ENCODE peak calls at places on chromosomes 13 and 19, in five cellular contexts. One of them, this sample, is unnamed.

GRCh38 chr13:33112745-33113144 is 96.5 kb downstream of the KL start:
- DNase-seq in stimulated activated CD4-positive, alpha-beta T cell treated with anti-CD3 and anti-CD28 coated beads, Interleukin-4, amount 100 ng/mL, for 24 hours: no peak
- DNase-seq in mucosa of gallbladder: peak; percentile 42
- DNase-seq in AG10803: peak; percentile 69
- DNase-seq in tibial artery: no peak
- DNase-seq in this sample: no peak

GRCh38 chr13:97239943-97240788 is 18.0 kb downstream of the MBNL2 start:
- DNase-seq in stimulated activated CD4-positive, alpha-beta T cell treated with anti-CD3 and anti-CD28 coated beads, Interleukin-4, amount 100 ng/mL, for 24 hours: no peak
- DNase-seq in mucosa of gallbladder: no peak
- DNase-seq in AG10803: no peak
- DNase-seq in tibial artery: no peak
- DNase-seq in this sample: no peak

GRCh38 chr19:50205681-50206138 is 2.3 kb downstream of the MYH14 start:
- DNase-seq in stimulated activated CD4-positive, alpha-beta T cell treated with anti-CD3 and anti-CD28 coated beads, Interleukin-4, amount 100 ng/mL, for 24 hours: no peak
- DNase-seq in mucosa of gallbladder: peak; percentile 73
- DNase-seq in AG10803: no peak
- DNase-seq in tibial artery: no peak
- DNase-seq in this sample: peak; percentile 23

GRCh38 chr13:66950666-66951065 is 279.5 kb downstream of the PCDH9 start:
- DNase-seq in stimulated activated CD4-positive, alpha-beta T cell treated with anti-CD3 and anti-CD28 coated beads, Interleukin-4, amount 100 ng/mL, for 24 hours: no peak
- DNase-seq in mucosa of gallbladder: no peak
- DNase-seq in AG10803: no peak
- DNase-seq in tibial artery: no peak
- DNase-seq in this sample: no peak

GRCh38 chr19:9711815-9712214 is 36.9 kb upstream of the ZNF562 start:
- DNase-seq in stimulated activated CD4-positive, alpha-beta T cell treated with anti-CD3 and anti-CD28 coated beads, Interleukin-4, amount 100 ng/mL, for 24 hours: no peak
- DNase-seq in mucosa of gallbladder: no peak
- DNase-seq in AG10803: no peak
- DNase-seq in tibial artery: no peak
- DNase-seq in this sample: no peak

GRCh38 chr19:1250374-1251232 is 2.2 kb downstream of the MIDN start:
- DNase-seq in stimulated activated CD4-positive, alpha-beta T cell treated with anti-CD3 and anti-CD28 coated beads, Interleukin-4, amount 100 ng/mL, for 24 hours: no peak
- DNase-seq in mucosa of gallbladder: no peak
- DNase-seq in AG10803: peak; percentile 69
- DNase-seq in tibial artery: no peak
- DNase-seq in this sample: no peak

GRCh38 chr13:111537843-111538499 is 217.5 kb downstream of the TEX29 start:
- DNase-seq in stimulated activated CD4-positive, alpha-beta T cell treated with anti-CD3 and anti-CD28 coated beads, Interleukin-4, amount 100 ng/mL, for 24 hours: no peak
- DNase-seq in mucosa of gallbladder: no peak
- DNase-seq in AG10803: no peak
- DNase-seq in tibial artery: no peak
- DNase-seq in this sample: no peak

GRCh38 chr13:21616880-21617279 is 12.9 kb upstream of the MICU2 start:
- DNase-seq in stimulated activated CD4-positive, alpha-beta T cell treated with anti-CD3 and anti-CD28 coated beads, Interleukin-4, amount 100 ng/mL, for 24 hours: no peak
- DNase-seq in mucosa of gallbladder: no peak
- DNase-seq in AG10803: no peak
- DNase-seq in tibial artery: no peak
- DNase-seq in this sample: no peak

GRCh38 chr19:10975374-10976036 is 14.7 kb downstream of the SMARCA4 start:
- DNase-seq in stimulated activated CD4-positive, alpha-beta T cell treated with anti-CD3 and anti-CD28 coated beads, Interleukin-4, amount 100 ng/mL, for 24 hours: no peak
- DNase-seq in mucosa of gallbladder: peak; percentile 58
- DNase-seq in AG10803: peak; percentile 55
- DNase-seq in tibial artery: peak; percentile 52
- DNase-seq in this sample: no peak

This sample was measured in LNCaP clone FGC.